ENCODE peak calls at places on chromosomes 1 and 21, in ten cellular contexts. C, F, J, Z, V, I, Q, K, N and W are unnamed samples.

GRCh38 chr1:20210736-20211405 is 24.6 kb upstream of the PLA2G2C start:
- DNase-seq in C (no peak), F (no peak), J (no peak), Z (no peak), V (no peak), I (no peak), Q (no peak), K (no peak), N (no peak), W (no peak)

GRCh38 chr1:201266774-201267173 is 16.5 kb upstream of the PKP1 start:
- DNase-seq in C (no peak), F (no peak), J (no peak), Z (no peak), V (no peak), I (peak; percentile 49), Q (no peak), K (peak; percentile 95), N (no peak), W (no peak)

GRCh38 chr1:7967651-7968050 is 6.1 kb downstream of the PARK7 start:
- DNase-seq in C (no peak), F (no peak), J (no peak), Z (no peak), V (no peak), I (no peak), Q (no peak), K (no peak), N (no peak), W (no peak)

GRCh38 chr1:32122141-32122540 is 14.3 kb downstream of the KPNA6 start:
- DNase-seq in C (no peak), F (no peak), J (no peak), Z (no peak), V (no peak), I (no peak), Q (no peak), K (no peak), N (no peak), W (no peak)

GRCh38 chr1:230730979-230731378 is 16.2 kb upstream of the CAPN9 start:
- DNase-seq in C (no peak), F (no peak), J (no peak), Z (no peak), V (no peak), I (peak; percentile 69), Q (peak; percentile 47), K (no peak), N (no peak), W (no peak)

GRCh38 chr21:17436626-17437111 is 76.2 kb upstream of the CXADR start:
- DNase-seq in C (peak; percentile 27), F (no peak), J (peak; percentile 27), Z (no peak), V (no peak), I (peak; percentile 10), Q (no peak), K (no peak), N (no peak), W (no peak)

GRCh38 chr1:200072636-200073285 is 45.3 kb downstream of the NR5A2 start:
- DNase-seq in C (no peak), F (no peak), J (no peak), Z (no peak), V (no peak), I (peak; percentile 46), Q (no peak), K (no peak), N (no peak), W (no peak)

GRCh38 chr1:65525297-65526048 is 105.0 kb downstream of the LEPR start:
- DNase-seq in C (peak; percentile 32), F (peak; percentile 80), J (peak; percentile 77), Z (peak; percentile 26), V (peak; percentile 46), I (no peak), Q (peak; percentile 9), K (no peak), N (peak; percentile 23), W (peak; percentile 56)

GRCh38 chr1:245751671-245752070 is 596.9 kb downstream of the KIF26B start:
- DNase-seq in C (no peak), F (no peak), J (peak; percentile 74), Z (no peak), V (no peak), I (no peak), Q (no peak), K (no peak), N (no peak), W (no peak)

GRCh38 chr1:94936861-94937620 is 10.1 kb upstream of the CNN3 start:
- DNase-seq in C (no peak), F (no peak), J (no peak), Z (no peak), V (no peak), I (no peak), Q (no peak), K (peak; percentile 45), N (no peak), W (no peak)

GRCh38 chr1:152458384-152459185 is 44.5 kb upstream of the CRNN start:
- DNase-seq in C (peak; percentile 3), F (peak; percentile 85), J (peak; percentile 49), Z (peak; percentile 31), V (peak; percentile 67), I (peak; percentile 72), Q (peak; percentile 62), K (peak; percentile 65), N (peak; percentile 79), W (no peak)

GRCh38 chr1:212964102-212964501 is 13.8 kb downstream of the VASH2 start:
- DNase-seq in C (no peak), F (no peak), J (no peak), Z (no peak), V (no peak), I (no peak), Q (no peak), K (no peak), N (no peak), W (no peak)

GRCh38 chr1:104953555-104953954 is 1203.9 kb downstream of the AMY1C start:
- DNase-seq in C (no peak), F (no peak), J (no peak), Z (no peak), V (no peak), I (no peak), Q (no peak), K (no peak), N (no peak), W (no peak)

GRCh38 chr1:92736395-92736794 is 48.5 kb downstream of the EVI5 start:
- DNase-seq in C (peak; percentile 6), F (no peak), J (no peak), Z (no peak), V (no peak), I (peak; percentile 11), Q (no peak), K (peak; percentile 15), N (no peak), W (no peak)

GRCh38 chr1:157961805-157962762 is 31.4 kb upstream of the KIRREL1 start:
- DNase-seq in C (no peak), F (no peak), J (no peak), Z (no peak), V (no peak), I (peak; percentile 88), Q (no peak), K (peak; percentile 69), N (no peak), W (no peak)

GRCh38 chr1:6142036-6142621 is 38.0 kb downstream of the CHD5 start:
- DNase-seq in C (no peak), F (no peak), J (no peak), Z (no peak), V (no peak), I (no peak), Q (no peak), K (no peak), N (no peak), W (no peak)

GRCh38 chr1:184507604-184508289 is 120.9 kb downstream of the C1orf21 start:
- DNase-seq in C (peak; percentile 14), F (no peak), J (no peak), Z (no peak), V (no peak), I (peak; percentile 63), Q (no peak), K (peak; percentile 27), N (no peak), W (no peak)

GRCh38 chr1:218589487-218589886 is 244.4 kb downstream of the TGFB2 start:
- DNase-seq in C (no peak), F (no peak), J (no peak), Z (no peak), V (no peak), I (no peak), Q (no peak), K (no peak), N (no peak), W (no peak)

GRCh38 chr1:218587890-218588289 is 242.8 kb downstream of the TGFB2 start:
- DNase-seq in C (no peak), F (no peak), J (no peak), Z (no peak), V (no peak), I (no peak), Q (no peak), K (no peak), N (no peak), W (no peak)

GRCh38 chr1:218591966-218592365 is 246.8 kb downstream of the TGFB2 start:
- DNase-seq in C (no peak), F (no peak), J (no peak), Z (no peak), V (no peak), I (no peak), Q (no peak), K (no peak), N (no peak), W (no peak)

GRCh38 chr1:218588555-218589172 is 243.5 kb downstream of the TGFB2 start:
- DNase-seq in C (no peak), F (no peak), J (no peak), Z (no peak), V (no peak), I (no peak), Q (no peak), K (no peak), N (no peak), W (no peak)

GRCh38 chr1:218592688-218593087 is 247.6 kb downstream of the TGFB2 start:
- DNase-seq in C (no peak), F (no peak), J (no peak), Z (no peak), V (no peak), I (no peak), Q (no peak), K (peak; percentile 54), N (no peak), W (no peak)
- H3K27ac ChIP-seq in C (no peak overlapping the region), F (no peak overlapping the region), J (peak overlapping the region; percentile 47), Z (no peak overlapping the region), V (no peak overlapping the region), I (no peak overlapping the region), Q (no peak overlapping the region), K (no peak overlapping the region), N (no peak overlapping the region), W (no peak overlapping the region)

GRCh38 chr1:60283690-60284089 is 210.1 kb upstream of the C1orf87 start:
- DNase-seq in C (no peak), F (no peak), J (no peak), Z (no peak), V (no peak), I (no peak), Q (no peak), K (no peak), N (no peak), W (no peak)
- H3K27ac ChIP-seq in C (no peak overlapping the region), F (no peak overlapping the region), J (no peak overlapping the region), Z (no peak overlapping the region), V (no peak overlapping the region), I (no peak overlapping the region), Q (no peak overlapping the region), K (no peak overlapping the region), N (no peak overlapping the region), W (no peak overlapping the region)

GRCh38 chr1:10759413-10760200 is 36.8 kb downstream of the CASZ1 start:
- DNase-seq in C (no peak), F (no peak), J (no peak), Z (no peak), V (no peak), I (peak; percentile 99), Q (no peak), K (no peak), N (no peak), W (no peak)
- H3K27ac ChIP-seq in C (no peak overlapping the region), F (no peak overlapping the region), J (no peak overlapping the region), Z (no peak overlapping the region), V (no peak overlapping the region), I (peak overlapping the region; percentile 94), Q (no peak overlapping the region), K (no peak overlapping the region), N (no peak overlapping the region), W (no peak overlapping the region)

GRCh38 chr1:30259631-30260030 is 463.8 kb downstream of the MATN1 start:
- DNase-seq in C (no peak), F (no peak), J (no peak), Z (no peak), V (no peak), I (no peak), Q (no peak), K (no peak), N (peak; percentile 7), W (no peak)
- H3K27ac ChIP-seq in C (no peak overlapping the region), F (no peak overlapping the region), J (no peak overlapping the region), Z (no peak overlapping the region), V (no peak overlapping the region), I (no peak overlapping the region), Q (no peak overlapping the region), K (no peak overlapping the region), N (no peak overlapping the region), W (no peak overlapping the region)